ENCODE peak calls at places on chromosomes 13 and 19, in eight cellular contexts. M is activated CD4-positive, alpha-beta T cell treated with anti-CD3 and anti-CD28 coated beads for 24 hours; O is NCI-H2171 treated with DMSO at 0.1 percent for 48 hours; K is activated naive CD4-positive, alpha-beta T cell; N is HT1080; Z is fibroblast of pulmonary artery; F is endodermal cell; I is GM06990. R is an unnamed sample.

GRCh38 chr19:38571682-38572081 is 46.1 kb downstream of the MAP4K1 start:
- DNase-seq in K (no peak), M (no peak), F (no peak), I (no peak), Z (no peak), O (no peak), N (no peak), R (no peak)

GRCh38 chr13:44421853-44422525 is 48.4 kb downstream of the SERP2 start:
- DNase-seq in K (no peak), O (no peak), Z (no peak), F (peak; percentile 29), M (no peak), N (no peak), I (no peak), R (no peak)

GRCh38 chr13:59360108-59360507 is 803.6 kb downstream of the DIAPH3 start:
- DNase-seq in N (peak; percentile 25), K (no peak), Z (peak; percentile 57), O (no peak), I (no peak), M (no peak), F (no peak), R (no peak)

GRCh38 chr13:79267560-79267959 is 138.5 kb downstream of the RBM26 start:
- DNase-seq in F (no peak), K (no peak), I (no peak), N (peak; percentile 54), Z (no peak), O (no peak), M (no peak), R (no peak)

GRCh38 chr19:51572415-51572814 is 1.3 kb downstream of the ZNF175 start:
- DNase-seq in F (no peak), Z (no peak), N (no peak), O (no peak), M (no peak), I (no peak), K (no peak), R (no peak)

GRCh38 chr19:18450934-18451836 is 13.3 kb upstream of the ISYNA1 start:
- DNase-seq in K (peak; percentile 86), N (peak; percentile 76), M (peak; percentile 82), Z (peak; percentile 76), I (peak; percentile 82), F (peak; percentile 97), O (peak; percentile 74), R (peak; percentile 53)

GRCh38 chr19:14427461-14427860 is 5.6 kb upstream of the PKN1 start:
- DNase-seq in I (no peak), K (no peak), Z (no peak), N (no peak), M (no peak), O (no peak), F (no peak), R (no peak)

GRCh38 chr19:3919793-3920192 is 13.1 kb upstream of the NMRK2 start:
- DNase-seq in O (no peak), Z (no peak), N (no peak), M (no peak), F (no peak), K (no peak), I (no peak), R (no peak)

GRCh38 chr19:47714339-47714738 is 1.1 kb downstream of the EHD2 start:
- DNase-seq in N (no peak), Z (peak; percentile 23), O (no peak), K (no peak), F (no peak), I (no peak), M (no peak), R (no peak)

GRCh38 chr13:32229443-32229842 is 85.7 kb downstream of the ZAR1L start:
- DNase-seq in O (peak; percentile 87), Z (no peak), K (no peak), N (no peak), M (no peak), F (no peak), I (no peak), R (peak; percentile 53)

GRCh38 chr19:5103812-5104410 is 135.0 kb downstream of the KDM4B start:
- DNase-seq in I (no peak), Z (no peak), K (no peak), N (no peak), F (no peak), M (no peak), O (peak; percentile 72), R (no peak)

GRCh38 chr19:2040647-2041435 is 10.2 kb downstream of the MKNK2 start:
- DNase-seq in Z (no peak), M (no peak), I (peak; percentile 22), O (no peak), N (no peak), K (no peak), F (no peak), R (no peak)

GRCh38 chr13:73717632-73718031 is 416.6 kb downstream of the KLF12 start:
- DNase-seq in N (peak; percentile 29), K (no peak), O (peak; percentile 40), M (no peak), Z (peak; percentile 52), I (no peak), F (no peak), R (no peak)

GRCh38 chr13:103515410-103515809 is 449.2 kb upstream of the SLC10A2 start:
- DNase-seq in M (no peak), Z (no peak), K (no peak), I (no peak), F (no peak), N (no peak), O (no peak), R (no peak)

GRCh38 chr13:32284927-32285632 is 30.1 kb downstream of the ZAR1L start:
- DNase-seq in O (no peak), Z (peak; percentile 94), M (no peak), N (peak; percentile 73), K (no peak), F (no peak), I (no peak), R (no peak)

GRCh38 chr19:9847087-9847671 is 12.1 kb downstream of the PIN1 start:
- DNase-seq in M (peak; percentile 38), I (no peak), F (peak; percentile 91), O (peak; percentile 62), K (peak; percentile 31), Z (peak; percentile 93), N (peak; percentile 90), R (no peak)

GRCh38 chr19:36488118-36488815 is 1.1 kb downstream of the ZNF566 start:
- DNase-seq in I (no peak), K (no peak), M (no peak), F (no peak), N (no peak), Z (no peak), O (no peak), R (no peak)

GRCh38 chr13:85665286-85665685 is 133.9 kb downstream of the SLITRK6 start:
- DNase-seq in K (no peak), M (no peak), Z (peak; percentile 10), I (no peak), O (no peak), N (peak; percentile 24), F (no peak), R (peak; percentile 55)

GRCh38 chr13:99028890-99029289 is 51.0 kb upstream of the DOCK9 start:
- DNase-seq in M (no peak), Z (no peak), O (peak; percentile 23), F (peak; percentile 85), I (no peak), N (peak; percentile 46), K (no peak), R (no peak)

GRCh38 chr13:103799028-103799427 is 732.8 kb upstream of the SLC10A2 start:
- DNase-seq in Z (no peak), M (no peak), F (no peak), K (no peak), I (no peak), N (no peak), O (no peak), R (peak; percentile 13)

GRCh38 chr13:32323912-32324311 is 8.6 kb downstream of the BRCA2 start:
- DNase-seq in Z (peak; percentile 71), K (no peak), F (no peak), M (no peak), N (peak; percentile 63), O (no peak), I (no peak), R (no peak)

GRCh38 chr13:99150575-99151370 is 49.9 kb upstream of the UBAC2 start:
- DNase-seq in I (no peak), Z (peak; percentile 65), O (peak; percentile 41), M (no peak), N (peak; percentile 53), K (no peak), F (no peak), R (no peak)

GRCh38 chr13:109228211-109228610 is 558.2 kb downstream of the IRS2 start:
- DNase-seq in O (no peak), K (no peak), F (no peak), Z (no peak), N (no peak), I (no peak), M (no peak), R (no peak)

GRCh38 chr19:17156947-17157302 is 58.2 kb upstream of the USE1 start:
- DNase-seq in N (no peak), O (no peak), Z (no peak), F (no peak), I (no peak), M (no peak), K (no peak), R (no peak)

GRCh38 chr13:53028637-53029121 is at the start of gene OLFM4:
- DNase-seq in F (peak; percentile 59), I (no peak), K (no peak), N (no peak), Z (no peak), O (no peak), M (no peak), R (no peak)

GRCh38 chr13:27770809-27771208 is 21.5 kb upstream of the GSX1 start:
- DNase-seq in O (no peak), M (no peak), N (peak; percentile 31), K (no peak), F (peak; percentile 76), I (no peak), Z (peak; percentile 23), R (peak; percentile 9)

GRCh38 chr13:66559093-66559492 is 671.0 kb downstream of the PCDH9 start:
- DNase-seq in K (no peak), M (no peak), Z (no peak), O (no peak), F (no peak), N (no peak), I (no peak), R (no peak)

GRCh38 chr19:8308891-8309291 is 733 bp upstream of the CD320 start:
- DNase-seq in M (no peak), K (no peak), N (no peak), I (no peak), F (no peak), Z (no peak), O (no peak), R (no peak)

GRCh38 chr19:16571689-16572331 is 405 bp downstream of the SLC35E1 start:
- DNase-seq in M (no peak), F (no peak), O (peak; percentile 43), I (peak; percentile 63), Z (peak; percentile 16), N (no peak), K (peak; percentile 40), R (peak; percentile 49)

GRCh38 chr13:63625869-63626268 is 2210.2 kb upstream of the PCDH20 start:
- DNase-seq in Z (peak; percentile 6), M (no peak), O (no peak), F (no peak), I (no peak), N (peak; percentile 54), K (no peak), R (no peak)

R was measured in NCI-H510A treated with DMSO at 0.1 percent for 48 hours.